ENCODE peak calls at places on chromosomes 1 and 21, in eight cellular contexts. M is mucosa of descending colon; P is activated CD4-positive, CD25-positive, alpha-beta regulatory T cell treated with anti-CD3 and anti-CD28 coated beads, Interleukin-2, amount 50 U/mL, for 72 hours; Z is Right ventricle myocardium superior; T is NCI-H460; Y is hepatic stellate cell; V is EH; J is hypothalamus. U is an unnamed sample.

GRCh38 chr1:118927826-118928225 is 60.3 kb downstream of the TBX15 start:
- DNase-seq in T (no peak), M (no peak), J (no peak), Y (no peak), V (peak), Z (no peak), P (no peak), U (no peak)

GRCh38 chr1:101288491-101288944 is 51.7 kb downstream of the S1PR1 start:
- DNase-seq in Y (peak), T (peak), Z (no peak), J (no peak), P (peak), M (peak), V (peak), U (peak)

GRCh38 chr1:219049411-219049943 is 124.2 kb upstream of the LYPLAL1 start:
- DNase-seq in J (no peak), M (no peak), P (no peak), V (no peak), T (no peak), Z (no peak), Y (no peak), U (no peak)

GRCh38 chr21:34166468-34166867 is 93.1 kb downstream of the MRPS6 start:
- DNase-seq in J (no peak), V (no peak), M (no peak), T (no peak), Z (no peak), P (no peak), Y (no peak), U (no peak)

GRCh38 chr1:43796111-43796581 is 88.8 kb downstream of the ST3GAL3 start:
- DNase-seq in M (no peak), Y (peak), P (no peak), J (no peak), Z (no peak), V (peak), T (no peak), U (no peak)

GRCh38 chr1:35298464-35298863 is 30.0 kb downstream of the ZMYM4 start:
- DNase-seq in P (no peak), J (no peak), V (peak), Y (peak), M (peak), Z (no peak), T (peak), U (peak)

GRCh38 chr1:200888349-200888838 is 6.3 kb upstream of the INAVA start:
- DNase-seq in P (peak), Y (no peak), T (no peak), Z (no peak), J (no peak), V (no peak), M (peak), U (peak)

GRCh38 chr1:102970496-102971078 is 137.7 kb downstream of the COL11A1 start:
- DNase-seq in M (peak), J (no peak), Y (peak), Z (no peak), T (peak), V (peak), P (no peak), U (peak)

GRCh38 chr1:90593312-90593711 is 123.8 kb downstream of the BARHL2 start:
- DNase-seq in T (no peak), P (no peak), Y (no peak), Z (no peak), J (no peak), M (no peak), V (no peak), U (no peak)

GRCh38 chr1:161502641-161503393 is 2.4 kb upstream of the FCGR2A start:
- DNase-seq in Y (peak), J (no peak), T (no peak), P (no peak), M (no peak), Z (no peak), V (peak), U (no peak)

GRCh38 chr1:154329152-154329521 is 3.8 kb downstream of the ATP8B2 start:
- DNase-seq in P (no peak), Z (no peak), M (no peak), V (peak), T (no peak), Y (no peak), J (no peak), U (no peak)

GRCh38 chr1:239761509-239761908 is 330.2 kb upstream of the FMN2 start:
- DNase-seq in Y (no peak), M (no peak), J (no peak), Z (no peak), T (no peak), P (no peak), V (no peak), U (no peak)

GRCh38 chr1:211830055-211830329 is 571 bp downstream of the LPGAT1 start:
- DNase-seq in P (no peak), J (no peak), Z (no peak), V (peak), Y (peak), T (no peak), M (peak), U (no peak)

GRCh38 chr1:211935448-211935970 is 99.8 kb downstream of the INTS7 start:
- DNase-seq in T (no peak), P (peak), Z (no peak), Y (no peak), J (no peak), V (no peak), M (no peak), U (no peak)

GRCh38 chr1:80582980-80583379 is 1217.8 kb upstream of the ADGRL2 start:
- DNase-seq in M (no peak), P (no peak), J (no peak), Y (no peak), V (no peak), Z (no peak), T (no peak), U (no peak)

GRCh38 chr1:44775930-44776748 is 799 bp downstream of the RPS8 start:
- DNase-seq in J (no peak), M (peak), V (peak), Z (no peak), Y (peak), P (no peak), T (no peak), U (peak)

GRCh38 chr1:164638506-164639202 is 79.7 kb downstream of the PBX1 start:
- DNase-seq in M (no peak), Z (no peak), P (no peak), T (no peak), Y (no peak), V (no peak), J (no peak), U (peak)

GRCh38 chr1:196317535-196318522 is 290.4 kb downstream of the KCNT2 start:
- DNase-seq in P (no peak), Y (no peak), T (peak), J (no peak), M (peak), V (peak), Z (no peak), U (peak)

GRCh38 chr1:47436979-47437517 is 796 bp upstream of the FOXD2 start:
- DNase-seq in V (peak), P (no peak), T (no peak), J (no peak), M (peak), Y (peak), Z (peak), U (peak)

GRCh38 chr1:205914730-205915129 is 28.5 kb downstream of the SLC26A9 start:
- DNase-seq in Y (no peak), P (no peak), J (no peak), Z (peak), M (no peak), V (no peak), T (no peak), U (no peak)

GRCh38 chr1:43269627-43270375 is at the start of gene TMEM125:
- DNase-seq in P (no peak), J (no peak), V (no peak), Z (no peak), M (peak), Y (no peak), T (no peak), U (peak)

GRCh38 chr1:117059334-117059677 is 820 bp upstream of the TTF2 start:
- DNase-seq in J (no peak), Y (peak), V (no peak), T (no peak), Z (peak), P (peak), M (peak), U (peak)

GRCh38 chr1:9827558-9828185 is 3.9 kb upstream of the CLSTN1 start:
- DNase-seq in Z (no peak), J (no peak), Y (no peak), V (no peak), T (peak), P (no peak), M (peak), U (no peak)

GRCh38 chr1:154207262-154207661 is 1.1 kb upstream of the CFAP141 start:
- DNase-seq in V (no peak), M (no peak), Z (no peak), Y (no peak), T (no peak), J (no peak), P (no peak), U (no peak)

GRCh38 chr1:162371611-162372010 is 5.0 kb downstream of the SPATA46 start:
- DNase-seq in J (no peak), V (peak), Z (no peak), Y (peak), M (no peak), T (no peak), P (no peak), U (no peak)

GRCh38 chr21:46195595-46196195 is 11.4 kb upstream of the SPATC1L start:
- DNase-seq in P (no peak), M (no peak), Z (no peak), T (no peak), V (no peak), Y (no peak), J (no peak), U (no peak)

GRCh38 chr1:232754930-232755329 is 50.3 kb upstream of the MAP10 start:
- DNase-seq in T (no peak), V (no peak), Y (no peak), M (no peak), P (no peak), J (no peak), Z (no peak), U (no peak)

GRCh38 chr1:206925116-206925736 is 3.5 kb upstream of the FCMR start:
- DNase-seq in V (no peak), M (peak), J (no peak), Y (no peak), P (peak), T (no peak), Z (peak), U (peak)

GRCh38 chr21:28684351-28684750 is 308.3 kb downstream of the LTN1 start:
- DNase-seq in Z (no peak), T (no peak), M (no peak), V (no peak), P (no peak), J (no peak), Y (no peak), U (no peak)

GRCh38 chr1:226349801-226350503 is 41.0 kb upstream of the LIN9 start:
- DNase-seq in P (no peak), Y (no peak), M (peak), Z (no peak), J (no peak), T (no peak), V (peak), U (peak)